ENCODE peak calls at places on chromosomes 13 and 19, in four cellular contexts. F, J, Q and W are unnamed samples.

GRCh38 chr13:110232756-110233155 is 74.2 kb downstream of the COL4A1 start:
- DNase-seq in F (no peak), J (no peak), Q (no peak), W (no peak)

GRCh38 chr19:39329948-39330347 is 5.9 kb downstream of the GMFG start:
- DNase-seq in Q (no peak), F (no peak), J (no peak), W (no peak)

GRCh38 chr19:39046037-39046821 is 13.9 kb upstream of the FBXO27 start:
- DNase-seq in J (no peak), Q (no peak), F (no peak), W (peak; percentile 17)

GRCh38 chr13:99415851-99416331 is 85.4 kb upstream of the TM9SF2 start:
- DNase-seq in F (no peak), J (no peak), Q (no peak), W (no peak)

GRCh38 chr19:27891411-27891810 is 1321.5 kb downstream of the UQCRFS1 start:
- DNase-seq in Q (no peak), J (no peak), F (no peak), W (no peak)

GRCh38 chr13:106484755-106485193 is 50.7 kb downstream of the EFNB2 start:
- DNase-seq in Q (no peak), F (no peak), J (no peak), W (peak; percentile 60)

GRCh38 chr13:108495686-108496363 is 133.6 kb upstream of the MYO16 start:
- DNase-seq in J (no peak), F (peak; percentile 5), Q (no peak), W (no peak)

GRCh38 chr19:39696418-39696817 is 7.9 kb upstream of the LGALS14 start:
- DNase-seq in J (no peak), F (no peak), Q (no peak), W (peak; percentile 15)

GRCh38 chr13:76164290-76164689 is 528.2 kb downstream of the LMO7 start:
- DNase-seq in Q (peak; percentile 10), J (no peak), F (no peak), W (no peak)

GRCh38 chr19:50402544-50403301 is 16.0 kb upstream of the SPIB start:
- DNase-seq in Q (no peak), F (no peak), J (no peak), W (no peak)

GRCh38 chr19:53290758-53291549 is 23.4 kb upstream of the VN1R4 start:
- DNase-seq in Q (no peak), F (no peak), J (no peak), W (no peak)
- TF ChIP-seq CTCF in Q (no peak), F (no peak), J (no peak), W (no peak)

GRCh38 chr19:33890569-33890968 is 93.9 kb downstream of the KCTD15 start:
- DNase-seq in F (no peak), J (no peak), Q (no peak), W (no peak)

GRCh38 chr19:33888665-33889064 is 92.0 kb downstream of the KCTD15 start:
- DNase-seq in J (no peak), Q (no peak), F (no peak), W (no peak)

GRCh38 chr19:33883869-33884519 is 87.3 kb downstream of the KCTD15 start:
- DNase-seq in J (no peak), Q (no peak), F (peak; percentile 27), W (no peak)

GRCh38 chr19:33891773-33892172 is 95.1 kb downstream of the KCTD15 start:
- DNase-seq in F (no peak), J (no peak), Q (no peak), W (no peak)

DNA sequence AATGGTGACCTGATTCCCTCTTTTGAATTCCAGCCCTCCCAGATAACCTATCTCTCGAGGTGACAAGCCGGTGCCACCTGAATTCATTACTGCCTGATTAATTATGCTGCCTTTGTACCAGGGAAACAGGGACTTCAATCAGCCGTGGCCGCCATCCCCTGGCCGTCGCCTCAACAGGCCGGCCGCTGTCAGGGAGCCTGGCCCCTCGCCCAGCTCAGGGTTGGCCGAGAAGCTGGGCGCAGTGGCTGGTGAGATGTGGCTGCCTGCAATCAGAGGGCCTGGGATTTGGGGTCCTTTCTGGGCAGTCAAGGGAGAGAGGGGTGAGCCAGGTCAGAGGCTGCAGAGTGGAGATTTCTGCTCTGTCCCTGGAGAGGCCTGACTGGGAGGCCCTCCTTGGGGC is 91.2 kb downstream of the KCTD15 start:
- DNase-seq in Q (no peak), J (no peak), F (no peak), W (no peak)
- H3K4me3 ChIP-seq in Q (no peak overlapping the region), J (no peak overlapping the region), F (no peak overlapping the region), W (no peak overlapping the region)

GRCh38 chr19:8307400-8307964 is 676 bp downstream of the CD320 start:
- DNase-seq in J (no peak), F (no peak), Q (no peak), W (no peak)
- TF ChIP-seq CTCF in J (no peak), F (peak; percentile 7), Q (no peak), W (peak; percentile 15)

GRCh38 chr13:22960827-22961226 is 220.0 kb upstream of the SGCG start:
- DNase-seq in J (no peak), Q (no peak), F (no peak), W (no peak)
- H3K4me3 ChIP-seq in J (no peak overlapping the region), Q (no peak overlapping the region), F (no peak overlapping the region), W (no peak overlapping the region)